ENCODE peak calls at places on chromosomes 6 and 20, in eight cellular contexts. One of them, this sample, is unnamed. For H3K4me1, the result is how much of the 10 kb centered on the place peaks cover.

GRCh38 chr20:23625236-23625964 is 12.4 kb downstream of the CST3 start:
- DNase-seq in aorta: no peak
- DNase-seq in neural progenitor cell: peak
- DNase-seq in Panc1: no peak
- DNase-seq in neuronal stem cell: no peak
- DNase-seq in IMR-90: no peak
- DNase-seq in hepatocyte: no peak
- DNase-seq in breast epithelium: no peak
- DNase-seq in this sample: no peak

GRCh38 chr20:43977252-43977651 is 62.6 kb downstream of the TOX2 start:
- DNase-seq in neural progenitor cell: no peak
- DNase-seq in IMR-90: peak
- DNase-seq in hepatocyte: no peak
- DNase-seq in breast epithelium: no peak
- DNase-seq in neuronal stem cell: no peak
- DNase-seq in Panc1: no peak
- DNase-seq in aorta: no peak
- DNase-seq in this sample: no peak

GRCh38 chr6:168410035-168410434 is 30.9 kb upstream of the SMOC2 start:
- DNase-seq in neuronal stem cell: no peak
- DNase-seq in aorta: peak
- DNase-seq in neural progenitor cell: no peak
- DNase-seq in Panc1: no peak
- DNase-seq in hepatocyte: no peak
- DNase-seq in IMR-90: no peak
- DNase-seq in breast epithelium: no peak
- DNase-seq in this sample: no peak

GRCh38 chr20:64010711-64011237 is 25.2 kb upstream of the C20orf204 start:
- DNase-seq in breast epithelium: no peak
- DNase-seq in neuronal stem cell: no peak
- DNase-seq in neural progenitor cell: no peak
- DNase-seq in aorta: no peak
- DNase-seq in hepatocyte: no peak
- DNase-seq in Panc1: no peak
- DNase-seq in IMR-90: peak
- DNase-seq in this sample: no peak

GRCh38 chr6:132300323-132300949 is 100.8 kb downstream of the MOXD1 start:
- DNase-seq in IMR-90: peak
- DNase-seq in neural progenitor cell: peak
- DNase-seq in Panc1: peak
- DNase-seq in neuronal stem cell: no peak
- DNase-seq in hepatocyte: peak
- DNase-seq in aorta: no peak
- DNase-seq in breast epithelium: no peak
- DNase-seq in this sample: no peak

GRCh38 chr20:51500311-51500710 is 42.2 kb downstream of the NFATC2 start:
- DNase-seq in neuronal stem cell: no peak
- DNase-seq in IMR-90: no peak
- DNase-seq in Panc1: no peak
- DNase-seq in hepatocyte: no peak
- DNase-seq in breast epithelium: no peak
- DNase-seq in neural progenitor cell: no peak
- DNase-seq in aorta: no peak
- DNase-seq in this sample: no peak

GRCh38 chr6:151391021-151391470 is 313 bp downstream of the ZBTB2 start:
- DNase-seq in IMR-90: peak
- DNase-seq in Panc1: no peak
- DNase-seq in neural progenitor cell: peak
- DNase-seq in breast epithelium: peak
- DNase-seq in aorta: peak
- DNase-seq in neuronal stem cell: peak
- DNase-seq in hepatocyte: peak
- DNase-seq in this sample: no peak

GRCh38 chr6:120302041-120302440 is 952.5 kb upstream of the MAN1A1 start:
- DNase-seq in aorta: no peak
- DNase-seq in IMR-90: no peak
- DNase-seq in breast epithelium: no peak
- DNase-seq in hepatocyte: no peak
- DNase-seq in Panc1: no peak
- DNase-seq in neuronal stem cell: peak
- DNase-seq in neural progenitor cell: peak
- DNase-seq in this sample: no peak

GRCh38 chr6:155171747-155172191 is 92.0 kb upstream of the CLDN20 start:
- DNase-seq in neuronal stem cell: no peak
- DNase-seq in IMR-90: peak
- DNase-seq in neural progenitor cell: no peak
- DNase-seq in aorta: no peak
- DNase-seq in hepatocyte: no peak
- DNase-seq in Panc1: no peak
- DNase-seq in breast epithelium: no peak
- DNase-seq in this sample: no peak

GRCh38 chr6:36235309-36235708 is 34.6 kb upstream of the PNPLA1 start:
- DNase-seq in breast epithelium: no peak
- DNase-seq in hepatocyte: no peak
- DNase-seq in neuronal stem cell: no peak
- DNase-seq in IMR-90: no peak
- DNase-seq in Panc1: no peak
- DNase-seq in neural progenitor cell: peak
- DNase-seq in aorta: no peak
- DNase-seq in this sample: no peak

GRCh38 chr6:149473080-149474052 is 11.4 kb downstream of the ZC3H12D start:
- DNase-seq in aorta: no peak
- DNase-seq in IMR-90: no peak
- DNase-seq in neuronal stem cell: no peak
- DNase-seq in breast epithelium: no peak
- DNase-seq in Panc1: no peak
- DNase-seq in neural progenitor cell: peak
- DNase-seq in hepatocyte: no peak
- DNase-seq in this sample: no peak

GRCh38 chr6:113710110-113710509 is 147.0 kb upstream of the MARCKS start:
- DNase-seq in Panc1: no peak
- DNase-seq in hepatocyte: no peak
- DNase-seq in IMR-90: no peak
- DNase-seq in neuronal stem cell: no peak
- DNase-seq in neural progenitor cell: no peak
- DNase-seq in breast epithelium: no peak
- DNase-seq in aorta: no peak
- DNase-seq in this sample: no peak

GRCh38 chr6:21992178-21992967 is 304.5 kb downstream of the PRL start:
- DNase-seq in Panc1: no peak
- DNase-seq in breast epithelium: no peak
- DNase-seq in neural progenitor cell: no peak
- DNase-seq in hepatocyte: peak
- DNase-seq in IMR-90: peak
- DNase-seq in neuronal stem cell: no peak
- DNase-seq in aorta: no peak
- DNase-seq in this sample: no peak

GRCh38 chr6:136387316-136387715 is 97.7 kb upstream of the BCLAF1 start:
- DNase-seq in neural progenitor cell: no peak
- DNase-seq in neuronal stem cell: no peak
- DNase-seq in breast epithelium: no peak
- DNase-seq in Panc1: no peak
- DNase-seq in hepatocyte: no peak
- DNase-seq in aorta: no peak
- DNase-seq in IMR-90: no peak
- DNase-seq in this sample: no peak

GRCh38 chr6:160141001-160141726 is 19.5 kb downstream of the SLC22A1 start:
- DNase-seq in Panc1: no peak
- DNase-seq in hepatocyte: peak
- DNase-seq in IMR-90: peak
- DNase-seq in aorta: no peak
- DNase-seq in neural progenitor cell: no peak
- DNase-seq in neuronal stem cell: no peak
- DNase-seq in breast epithelium: no peak
- DNase-seq in this sample: no peak

GRCh38 chr6:148972481-148972880 is 225.7 kb downstream of the UST start:
- DNase-seq in Panc1: no peak
- DNase-seq in aorta: no peak
- DNase-seq in neuronal stem cell: no peak
- DNase-seq in neural progenitor cell: peak
- DNase-seq in breast epithelium: peak
- DNase-seq in hepatocyte: peak
- DNase-seq in IMR-90: no peak
- DNase-seq in this sample: peak

GRCh38 chr6:169289671-169290408 is 36.2 kb upstream of the THBS2 start:
- DNase-seq in hepatocyte: no peak
- DNase-seq in aorta: no peak
- DNase-seq in neuronal stem cell: no peak
- DNase-seq in neural progenitor cell: no peak
- DNase-seq in breast epithelium: no peak
- DNase-seq in Panc1: no peak
- DNase-seq in IMR-90: peak
- DNase-seq in this sample: no peak

GRCh38 chr6:56536536-56536935 is 106.2 kb downstream of the DST start:
- DNase-seq in neuronal stem cell: no peak
- DNase-seq in aorta: no peak
- DNase-seq in hepatocyte: no peak
- DNase-seq in neural progenitor cell: no peak
- DNase-seq in Panc1: no peak
- DNase-seq in IMR-90: peak
- DNase-seq in breast epithelium: no peak
- DNase-seq in this sample: no peak

GRCh38 chr6:7909323-7910276 is 988 bp downstream of the TXNDC5 start:
- DNase-seq in neural progenitor cell: peak
- DNase-seq in IMR-90: peak
- DNase-seq in Panc1: no peak
- DNase-seq in neuronal stem cell: peak
- DNase-seq in hepatocyte: peak
- DNase-seq in breast epithelium: no peak
- DNase-seq in aorta: peak
- DNase-seq in this sample: no peak

GRCh38 chr20:53743607-53744260 is 150.1 kb upstream of the ZNF217 start:
- DNase-seq in breast epithelium: no peak
- DNase-seq in neural progenitor cell: no peak
- DNase-seq in Panc1: no peak
- DNase-seq in neuronal stem cell: no peak
- DNase-seq in hepatocyte: no peak
- DNase-seq in aorta: no peak
- DNase-seq in IMR-90: no peak
- DNase-seq in this sample: no peak

GRCh38 chr20:53742685-53743081 is 149.0 kb upstream of the ZNF217 start:
- DNase-seq in Panc1: no peak
- DNase-seq in neuronal stem cell: no peak
- DNase-seq in breast epithelium: no peak
- DNase-seq in aorta: no peak
- DNase-seq in hepatocyte: no peak
- DNase-seq in neural progenitor cell: no peak
- DNase-seq in IMR-90: no peak
- DNase-seq in this sample: no peak

GRCh38 chr20:53739799-53740785 is 146.5 kb upstream of the ZNF217 start:
- DNase-seq in breast epithelium: no peak
- DNase-seq in IMR-90: peak
- DNase-seq in hepatocyte: no peak
- DNase-seq in aorta: no peak
- DNase-seq in neuronal stem cell: no peak
- DNase-seq in Panc1: peak
- DNase-seq in neural progenitor cell: no peak
- DNase-seq in this sample: no peak

GRCh38 chr20:53738945-53739798 is 145.5 kb upstream of the ZNF217 start:
- DNase-seq in aorta: no peak
- DNase-seq in IMR-90: no peak
- DNase-seq in breast epithelium: no peak
- DNase-seq in neuronal stem cell: no peak
- DNase-seq in hepatocyte: peak
- DNase-seq in Panc1: peak
- DNase-seq in neural progenitor cell: no peak
- DNase-seq in this sample: no peak

GRCh38 chr20:53741726-53742028 is 148.0 kb upstream of the ZNF217 start:
- DNase-seq in neuronal stem cell: no peak
- DNase-seq in aorta: no peak
- DNase-seq in breast epithelium: no peak
- DNase-seq in IMR-90: no peak
- DNase-seq in hepatocyte: no peak
- DNase-seq in neural progenitor cell: no peak
- DNase-seq in Panc1: no peak
- DNase-seq in this sample: no peak
- H3K27ac ChIP-seq in neuronal stem cell: no peak
- H3K27ac ChIP-seq in aorta: no peak
- H3K27ac ChIP-seq in breast epithelium: no peak
- H3K27ac ChIP-seq in IMR-90: no peak
- H3K27ac ChIP-seq in hepatocyte: peak
- H3K27ac ChIP-seq in neural progenitor cell: no peak
- H3K27ac ChIP-seq in Panc1: peak
- H3K27ac ChIP-seq in this sample: no peak

DNA sequence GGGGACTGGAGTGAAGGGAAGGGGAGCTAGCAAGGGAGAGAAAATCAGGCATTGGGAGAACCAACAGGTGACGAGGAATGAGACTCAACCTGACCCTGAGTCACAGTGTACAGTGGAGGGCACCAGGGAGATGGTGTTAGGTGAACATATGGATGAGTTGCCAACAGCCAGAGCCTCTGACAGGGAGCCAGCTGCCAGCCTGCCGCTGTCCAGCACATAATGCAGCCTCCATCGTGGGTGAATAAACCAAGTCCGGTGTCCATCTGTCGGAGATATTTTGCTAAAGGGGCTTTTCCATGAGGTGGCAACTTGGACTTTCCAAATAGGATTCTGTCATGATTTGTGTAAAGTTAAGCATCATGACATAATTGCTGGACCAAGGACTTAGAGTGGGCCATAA is 88.1 kb downstream of the CDH4 start:
- DNase-seq in neural progenitor cell: no peak
- DNase-seq in hepatocyte: no peak
- DNase-seq in breast epithelium: no peak
- DNase-seq in IMR-90: no peak
- DNase-seq in aorta: no peak
- DNase-seq in neuronal stem cell: no peak
- DNase-seq in Panc1: no peak
- DNase-seq in this sample: no peak
- H3K4me1 ChIP-seq in neural progenitor cell: under half
- H3K4me1 ChIP-seq in hepatocyte: under half
- H3K4me1 ChIP-seq in breast epithelium: under half
- H3K4me1 ChIP-seq in IMR-90: under half
- H3K4me1 ChIP-seq in aorta: under half
- H3K4me1 ChIP-seq in neuronal stem cell: under half
- H3K4me1 ChIP-seq in Panc1: under half
- H3K4me1 ChIP-seq in this sample: under half

DNA sequence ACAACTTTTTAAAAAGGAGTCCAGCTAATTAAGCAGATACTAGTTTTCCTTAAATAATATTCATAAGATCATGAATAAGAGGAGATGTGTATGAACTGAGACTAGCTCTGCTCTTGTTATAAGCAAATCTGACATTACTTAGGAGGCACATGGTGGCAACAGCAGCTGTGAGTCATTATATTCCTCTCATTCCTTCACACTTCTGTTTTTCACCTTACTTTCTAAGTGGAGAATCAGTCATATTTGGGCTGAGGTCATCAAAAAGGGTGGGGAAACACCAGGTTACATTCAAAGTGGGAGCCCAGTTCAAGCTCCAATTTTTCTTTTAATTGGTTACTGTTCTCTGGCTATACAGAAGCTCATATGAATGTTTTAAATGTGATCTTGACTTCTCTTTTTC is 6.0 kb upstream of the RIPPLY2 start:
- DNase-seq in aorta: no peak
- DNase-seq in hepatocyte: no peak
- DNase-seq in neuronal stem cell: no peak
- DNase-seq in neural progenitor cell: no peak
- DNase-seq in Panc1: no peak
- DNase-seq in breast epithelium: no peak
- DNase-seq in IMR-90: no peak
- DNase-seq in this sample: no peak
- H3K4me3 ChIP-seq in aorta: no peak
- H3K4me3 ChIP-seq in hepatocyte: no peak
- H3K4me3 ChIP-seq in neuronal stem cell: no peak
- H3K4me3 ChIP-seq in neural progenitor cell: no peak
- H3K4me3 ChIP-seq in Panc1: no peak
- H3K4me3 ChIP-seq in breast epithelium: no peak
- H3K4me3 ChIP-seq in IMR-90: no peak
- H3K4me3 ChIP-seq in this sample: no peak

GRCh38 chr6:53115113-53115512 is 33.5 kb downstream of the GCM1 start:
- DNase-seq in hepatocyte: no peak
- DNase-seq in neuronal stem cell: no peak
- DNase-seq in IMR-90: no peak
- DNase-seq in neural progenitor cell: no peak
- DNase-seq in Panc1: no peak
- DNase-seq in breast epithelium: no peak
- DNase-seq in aorta: no peak
- DNase-seq in this sample: no peak
- H3K27ac ChIP-seq in hepatocyte: no peak
- H3K27ac ChIP-seq in neuronal stem cell: no peak
- H3K27ac ChIP-seq in IMR-90: no peak
- H3K27ac ChIP-seq in neural progenitor cell: no peak
- H3K27ac ChIP-seq in Panc1: no peak
- H3K27ac ChIP-seq in breast epithelium: no peak
- H3K27ac ChIP-seq in aorta: no peak
- H3K27ac ChIP-seq in this sample: no peak

This sample was measured in vagina.